ENCODE peak calls at places on chromosomes 4 and X, in five cellular contexts. One of them, this sample, is unnamed.

GRCh38 chr4:154030152-154030551 is 241.3 kb upstream of the SFRP2 start:
- DNase-seq in IMR-90: no peak
- DNase-seq in GM06990: no peak
- DNase-seq in cardiac muscle cell: no peak
- DNase-seq in endothelial cell: no peak
- DNase-seq in this sample: no peak

GRCh38 chr4:89765966-89766365 is 71.0 kb downstream of the SNCA start:
- DNase-seq in IMR-90: peak
- DNase-seq in GM06990: no peak
- DNase-seq in cardiac muscle cell: peak
- DNase-seq in endothelial cell: no peak
- DNase-seq in this sample: no peak

GRCh38 chr4:183342541-183343533 is 20.6 kb upstream of the CLDN24 start:
- DNase-seq in IMR-90: no peak
- DNase-seq in GM06990: no peak
- DNase-seq in cardiac muscle cell: peak
- DNase-seq in endothelial cell: no peak
- DNase-seq in this sample: no peak

GRCh38 chrX:50618788-50619558 is 148.3 kb upstream of the DGKK start:
- DNase-seq in IMR-90: no peak
- DNase-seq in GM06990: no peak
- DNase-seq in cardiac muscle cell: no peak
- DNase-seq in endothelial cell: no peak
- DNase-seq in this sample: no peak

GRCh38 chrX:25076941-25077500 is 61.3 kb upstream of the ARX start:
- DNase-seq in IMR-90: no peak
- DNase-seq in GM06990: no peak
- DNase-seq in cardiac muscle cell: no peak
- DNase-seq in endothelial cell: no peak
- DNase-seq in this sample: no peak

GRCh38 chr4:16881151-16881884 is 17.1 kb downstream of the LDB2 start:
- DNase-seq in IMR-90: no peak
- DNase-seq in GM06990: no peak
- DNase-seq in cardiac muscle cell: no peak
- DNase-seq in endothelial cell: no peak
- DNase-seq in this sample: no peak

GRCh38 chrX:32268207-32268606 is 943.1 kb downstream of the DMD start:
- DNase-seq in IMR-90: no peak
- DNase-seq in GM06990: no peak
- DNase-seq in cardiac muscle cell: no peak
- DNase-seq in endothelial cell: no peak
- DNase-seq in this sample: no peak

GRCh38 chr4:110618091-110619000 is 4.5 kb downstream of the PITX2 start:
- DNase-seq in IMR-90: no peak
- DNase-seq in GM06990: no peak
- DNase-seq in cardiac muscle cell: no peak
- DNase-seq in endothelial cell: peak
- DNase-seq in this sample: no peak

GRCh38 chr4:80500593-80500992 is 165.1 kb downstream of the CFAP299 start:
- DNase-seq in IMR-90: no peak
- DNase-seq in GM06990: no peak
- DNase-seq in cardiac muscle cell: no peak
- DNase-seq in endothelial cell: no peak
- DNase-seq in this sample: no peak

GRCh38 chrX:72620550-72621145 is 48.0 kb upstream of the HDAC8 start:
- DNase-seq in IMR-90: peak
- DNase-seq in GM06990: no peak
- DNase-seq in cardiac muscle cell: peak
- DNase-seq in endothelial cell: no peak
- DNase-seq in this sample: no peak

GRCh38 chr4:20543131-20543530 is 157.1 kb upstream of the PACRGL start:
- DNase-seq in IMR-90: no peak
- DNase-seq in GM06990: no peak
- DNase-seq in cardiac muscle cell: no peak
- DNase-seq in endothelial cell: no peak
- DNase-seq in this sample: no peak

GRCh38 chr4:87317527-87317926 is 5.2 kb downstream of the HSD17B13 start:
- DNase-seq in IMR-90: peak
- DNase-seq in GM06990: no peak
- DNase-seq in cardiac muscle cell: peak
- DNase-seq in endothelial cell: no peak
- DNase-seq in this sample: no peak

DNA sequence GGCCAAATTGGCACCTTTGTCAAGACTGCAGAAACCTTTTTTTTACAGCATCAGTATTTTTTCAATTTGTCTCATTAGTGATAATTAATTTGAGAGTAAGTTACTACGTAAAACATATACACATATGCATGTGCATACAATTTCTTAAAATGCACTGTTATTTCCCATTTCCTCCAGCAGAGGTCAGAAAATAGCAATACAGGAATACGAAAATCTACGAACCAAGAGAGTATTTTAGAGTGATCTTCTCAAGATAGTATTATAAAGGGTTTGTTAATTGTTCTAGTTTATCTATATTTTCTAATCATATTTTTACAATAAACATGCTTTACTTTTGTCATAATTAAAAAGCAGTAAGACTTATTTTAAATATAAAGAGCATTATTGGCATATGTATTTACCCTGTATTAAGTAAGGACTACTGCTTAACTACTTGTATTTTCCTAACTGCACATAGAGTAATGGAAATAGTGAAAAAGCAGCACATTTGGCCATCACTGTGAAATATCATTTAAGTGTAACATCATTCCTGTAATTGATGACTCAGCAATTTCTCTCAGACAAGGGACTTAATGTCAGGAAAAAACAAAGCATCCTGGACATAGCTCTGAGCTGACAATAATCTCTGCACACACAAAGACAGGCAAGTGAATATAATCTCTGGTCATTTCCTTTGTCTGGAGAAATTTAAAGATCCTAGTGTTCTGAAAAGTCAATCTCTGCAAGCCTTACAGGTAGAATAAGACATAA is 45.6 kb downstream of the MAOB start:
- DNase-seq in IMR-90: peak
- DNase-seq in GM06990: peak
- DNase-seq in cardiac muscle cell: peak
- DNase-seq in endothelial cell: peak
- DNase-seq in this sample: no peak
- TF ChIP-seq CTCF in IMR-90: peak
- TF ChIP-seq CTCF in GM06990: peak
- TF ChIP-seq CTCF in cardiac muscle cell: peak
- TF ChIP-seq CTCF in endothelial cell: peak
- TF ChIP-seq CTCF in this sample: peak

GRCh38 chr4:108492816-108493595 is 127.4 kb upstream of the RPL34 start:
- DNase-seq in IMR-90: peak
- DNase-seq in GM06990: peak
- DNase-seq in cardiac muscle cell: peak
- DNase-seq in endothelial cell: peak
- DNase-seq in this sample: no peak
- TF ChIP-seq CTCF in IMR-90: peak
- TF ChIP-seq CTCF in GM06990: peak
- TF ChIP-seq CTCF in cardiac muscle cell: peak
- TF ChIP-seq CTCF in endothelial cell: peak
- TF ChIP-seq CTCF in this sample: no peak

GRCh38 chrX:49101629-49101984 is 21.9 kb upstream of the WDR45 start:
- DNase-seq in IMR-90: no peak
- DNase-seq in GM06990: no peak
- DNase-seq in cardiac muscle cell: no peak
- DNase-seq in endothelial cell: no peak
- DNase-seq in this sample: no peak
- TF ChIP-seq CTCF in IMR-90: no peak
- TF ChIP-seq CTCF in GM06990: peak
- TF ChIP-seq CTCF in cardiac muscle cell: peak
- TF ChIP-seq CTCF in endothelial cell: no peak
- TF ChIP-seq CTCF in this sample: no peak

GRCh38 chr4:52889354-52889753 is 27.2 kb downstream of the RASL11B start:
- DNase-seq in IMR-90: no peak
- DNase-seq in GM06990: no peak
- DNase-seq in cardiac muscle cell: no peak
- DNase-seq in endothelial cell: no peak
- DNase-seq in this sample: no peak

GRCh38 chr4:52883183-52883621 is 21.1 kb downstream of the RASL11B start:
- DNase-seq in IMR-90: no peak
- DNase-seq in GM06990: no peak
- DNase-seq in cardiac muscle cell: no peak
- DNase-seq in endothelial cell: no peak
- DNase-seq in this sample: no peak

GRCh38 chr4:52889778-52890400 is 27.8 kb downstream of the RASL11B start:
- DNase-seq in IMR-90: no peak
- DNase-seq in GM06990: no peak
- DNase-seq in cardiac muscle cell: no peak
- DNase-seq in endothelial cell: no peak
- DNase-seq in this sample: no peak

GRCh38 chr4:52880994-52881393 is 18.9 kb downstream of the RASL11B start:
- DNase-seq in IMR-90: no peak
- DNase-seq in GM06990: no peak
- DNase-seq in cardiac muscle cell: no peak
- DNase-seq in endothelial cell: no peak
- DNase-seq in this sample: no peak

DNA sequence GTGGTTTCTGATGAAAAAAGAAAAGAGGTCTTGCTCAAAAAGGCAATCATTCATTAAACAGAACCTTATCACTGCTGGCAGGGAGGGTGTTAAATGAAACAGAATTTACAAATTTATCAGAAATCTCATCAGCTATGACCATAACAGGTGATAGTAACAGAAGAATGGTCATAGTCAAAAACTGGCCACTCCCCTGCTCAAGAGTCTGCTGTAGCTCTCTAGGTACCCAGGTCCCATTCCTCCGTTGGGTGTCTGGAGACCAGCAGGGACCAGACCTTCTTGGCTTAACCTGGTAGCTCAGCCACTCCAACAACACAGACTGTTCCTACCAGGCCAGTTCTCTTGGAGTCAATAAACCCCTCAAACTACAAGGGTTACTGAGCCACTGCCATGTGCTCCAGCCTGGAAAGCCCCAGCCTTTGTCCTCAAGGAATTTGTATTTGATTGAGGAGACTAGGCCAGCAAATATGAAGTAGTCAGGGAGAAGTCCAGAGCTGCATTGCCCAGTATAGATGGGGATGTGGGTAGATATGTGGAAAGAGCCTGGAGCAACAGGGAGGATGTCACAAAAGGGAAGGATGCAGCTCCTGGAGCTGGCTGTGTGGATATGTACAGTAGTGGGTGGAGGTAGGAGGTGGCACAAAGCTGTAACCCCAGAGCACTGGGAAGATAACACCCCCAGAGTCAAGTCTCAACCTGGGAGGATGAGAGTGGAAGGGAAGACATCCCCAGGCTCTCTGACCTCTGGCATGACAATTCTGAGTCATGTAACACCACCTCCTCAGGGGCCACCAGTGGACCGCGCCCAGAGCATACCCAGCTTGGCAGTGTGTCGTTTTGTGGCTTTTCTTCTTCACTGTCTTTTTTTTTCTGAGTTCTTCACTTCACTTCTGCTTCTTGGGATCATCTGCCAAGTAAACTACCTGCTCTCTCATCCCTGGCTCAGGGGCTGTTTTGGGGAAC is 21.9 kb downstream of the RASL11B start:
- DNase-seq in IMR-90: no peak
- DNase-seq in GM06990: no peak
- DNase-seq in cardiac muscle cell: no peak
- DNase-seq in endothelial cell: no peak
- DNase-seq in this sample: no peak
- TF ChIP-seq CTCF in IMR-90: no peak
- TF ChIP-seq CTCF in GM06990: no peak
- TF ChIP-seq CTCF in cardiac muscle cell: no peak
- TF ChIP-seq CTCF in endothelial cell: no peak
- TF ChIP-seq CTCF in this sample: no peak

GRCh38 chr4:151896880-151897279 is 136.1 kb upstream of the GATB start:
- DNase-seq in IMR-90: no peak
- DNase-seq in GM06990: no peak
- DNase-seq in cardiac muscle cell: no peak
- DNase-seq in endothelial cell: no peak
- DNase-seq in this sample: no peak

GRCh38 chr4:151895671-151896070 is 134.9 kb upstream of the GATB start:
- DNase-seq in IMR-90: no peak
- DNase-seq in GM06990: no peak
- DNase-seq in cardiac muscle cell: no peak
- DNase-seq in endothelial cell: no peak
- DNase-seq in this sample: no peak

GRCh38 chr4:151888367-151888866 is 127.6 kb upstream of the GATB start:
- DNase-seq in IMR-90: no peak
- DNase-seq in GM06990: peak
- DNase-seq in cardiac muscle cell: no peak
- DNase-seq in endothelial cell: no peak
- DNase-seq in this sample: no peak

DNA sequence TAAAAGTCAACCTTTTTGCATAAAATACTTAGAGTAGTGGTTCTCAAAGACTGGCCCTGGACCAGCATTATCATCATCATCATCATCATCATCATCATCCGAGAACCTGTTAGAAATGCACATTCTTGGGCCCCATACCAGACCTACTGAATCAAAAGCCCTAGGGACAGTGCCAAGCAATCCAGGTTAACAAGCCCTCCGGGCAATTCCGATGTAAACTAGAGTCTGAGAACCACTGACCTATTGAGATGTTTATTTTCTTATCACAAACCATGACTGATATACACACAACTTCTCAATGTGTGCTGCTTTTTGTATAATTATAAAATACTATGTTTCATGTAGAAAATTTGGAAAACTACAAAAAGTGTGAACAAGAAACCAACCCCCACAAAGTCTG is 133.4 kb upstream of the GATB start:
- DNase-seq in IMR-90: no peak
- DNase-seq in GM06990: no peak
- DNase-seq in cardiac muscle cell: no peak
- DNase-seq in endothelial cell: no peak
- DNase-seq in this sample: no peak
- TF ChIP-seq CTCF in IMR-90: no peak
- TF ChIP-seq CTCF in GM06990: no peak
- TF ChIP-seq CTCF in cardiac muscle cell: no peak
- TF ChIP-seq CTCF in endothelial cell: no peak
- TF ChIP-seq CTCF in this sample: no peak

DNA sequence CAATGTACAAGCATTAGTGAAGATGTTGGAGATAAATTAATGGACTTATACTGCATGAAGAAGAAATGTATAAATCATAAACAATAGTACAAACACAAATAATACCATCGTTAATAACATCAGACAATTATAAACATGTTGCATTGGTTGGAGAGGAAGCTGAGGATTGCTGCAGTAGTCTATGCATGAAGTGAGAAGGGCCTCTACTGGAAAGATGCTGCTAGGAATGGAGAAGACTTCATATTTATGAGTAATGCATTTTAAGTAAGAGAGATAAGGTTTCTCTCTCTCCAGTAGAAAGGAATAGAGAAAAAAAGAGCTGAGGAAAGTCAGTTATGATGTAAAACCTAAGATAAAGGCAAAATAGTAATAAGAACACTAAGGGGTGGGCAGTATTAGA is 247.8 kb downstream of the GRID2 start:
- DNase-seq in IMR-90: no peak
- DNase-seq in GM06990: no peak
- DNase-seq in cardiac muscle cell: no peak
- DNase-seq in endothelial cell: no peak
- DNase-seq in this sample: no peak
- TF ChIP-seq CTCF in IMR-90: no peak
- TF ChIP-seq CTCF in GM06990: no peak
- TF ChIP-seq CTCF in cardiac muscle cell: no peak
- TF ChIP-seq CTCF in endothelial cell: no peak
- TF ChIP-seq CTCF in this sample: peak

This sample was measured in D721Med.